ENCODE peak calls at places on chromosome 3, in seven cellular contexts. D is transverse colon, U is GM23338, T is spleen, F is K562, S is esophagus muscularis mucosa, Q is sigmoid colon. K is an unnamed sample.

GRCh38 chr3:163019260-163019659 is 1522.7 kb downstream of the OTOL1 start:
- DNase-seq in D (no peak), U (no peak), T (no peak), F (no peak), S (no peak), Q (no peak), K (no peak)

GRCh38 chr3:58899159-58899952 is 150.5 kb downstream of the CFAP20DC start:
- DNase-seq in D (peak; percentile 14), U (no peak), T (peak; percentile 76), F (peak; percentile 66), S (no peak), Q (peak; percentile 64), K (peak; percentile 18)

GRCh38 chr3:24533557-24534193 is 39.0 kb upstream of the THRB start:
- DNase-seq in D (no peak), U (no peak), T (no peak), F (no peak), S (no peak), Q (no peak), K (no peak)

GRCh38 chr3:126678691-126679317 is 23.9 kb upstream of the TXNRD3 start:
- DNase-seq in D (peak; percentile 23), U (peak; percentile 46), T (peak; percentile 70), F (no peak), S (no peak), Q (no peak), K (peak; percentile 14)

GRCh38 chr3:8327739-8328138 is 173.9 kb upstream of the LMCD1 start:
- DNase-seq in D (no peak), U (no peak), T (no peak), F (no peak), S (no peak), Q (no peak), K (no peak)

GRCh38 chr3:114496021-114496434 is 202.2 kb downstream of the TIGIT start:
- DNase-seq in D (no peak), U (no peak), T (no peak), F (no peak), S (no peak), Q (no peak), K (no peak)

GRCh38 chr3:132047209-132047608 is 12.4 kb upstream of the CPNE4 start:
- DNase-seq in D (no peak), U (no peak), T (no peak), F (no peak), S (no peak), Q (no peak), K (no peak)

GRCh38 chr3:101973163-101973505 is 123.8 kb downstream of the NFKBIZ start:
- DNase-seq in D (no peak), U (no peak), T (no peak), F (no peak), S (no peak), Q (no peak), K (no peak)

GRCh38 chr3:128497305-128498126 is 4.5 kb upstream of the GATA2 start:
- DNase-seq in D (peak; percentile 61), U (peak; percentile 84), T (peak; percentile 86), F (peak; percentile 82), S (no peak), Q (peak; percentile 67), K (no peak)

GRCh38 chr3:146139586-146140110 is 21.3 kb downstream of the PLOD2 start:
- DNase-seq in D (no peak), U (no peak), T (no peak), F (no peak), S (no peak), Q (no peak), K (no peak)

GRCh38 chr3:115098354-115099073 is 48.6 kb downstream of the ZBTB20 start:
- DNase-seq in D (no peak), U (no peak), T (no peak), F (no peak), S (no peak), Q (no peak), K (no peak)

GRCh38 chr3:8052599-8053185 is 448.9 kb upstream of the LMCD1 start:
- DNase-seq in D (no peak), U (no peak), T (no peak), F (no peak), S (no peak), Q (no peak), K (no peak)

GRCh38 chr3:9718118-9718517 is 13.4 kb upstream of the BRPF1 start:
- DNase-seq in D (no peak), U (no peak), T (no peak), F (no peak), S (no peak), Q (no peak), K (no peak)

GRCh38 chr3:152385761-152386160 is 117.0 kb downstream of the MBNL1 start:
- DNase-seq in D (no peak), U (peak; percentile 43), T (no peak), F (no peak), S (no peak), Q (no peak), K (no peak)

GRCh38 chr3:48945856-48946549 is 27.4 kb downstream of the ARIH2 start:
- DNase-seq in D (no peak), U (no peak), T (no peak), F (no peak), S (no peak), Q (no peak), K (no peak)

DNA sequence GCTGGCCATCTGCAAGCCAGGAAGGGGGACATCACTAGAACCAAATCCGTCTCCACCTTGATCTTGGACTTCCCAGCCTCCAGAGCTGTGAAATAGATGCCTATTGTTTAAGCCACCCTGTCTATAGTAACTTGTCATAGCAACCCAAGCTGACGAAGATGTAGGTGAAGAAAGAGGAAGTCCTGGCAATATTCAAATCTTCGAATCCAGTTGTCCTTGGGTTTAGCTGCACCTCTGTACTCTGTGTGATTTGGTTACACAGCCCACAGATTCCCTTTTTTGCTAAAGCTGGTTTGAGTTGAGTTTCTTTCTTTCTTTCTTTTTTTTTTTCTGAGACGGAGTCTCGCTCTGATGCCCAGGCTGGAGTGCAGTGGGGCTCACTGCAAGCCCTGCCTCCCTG is 68.0 kb upstream of the XCR1 start:
- DNase-seq in D (no peak), U (no peak), T (no peak), F (no peak), S (no peak), Q (no peak), K (no peak)
- H3K4me1 ChIP-seq in D (peaks cover 3% of the 10 kb centered on the region), U (no peaks in the 10 kb centered on the region), T (peaks cover 100% of the 10 kb centered on the region), F (no peaks in the 10 kb centered on the region), S (peaks cover 6% of the 10 kb centered on the region), Q (no peaks in the 10 kb centered on the region), K (no peaks in the 10 kb centered on the region)

GRCh38 chr3:189404797-189405484 is 226.2 kb upstream of the TP63 start:
- DNase-seq in D (no peak), U (no peak), T (no peak), F (no peak), S (no peak), Q (no peak), K (no peak)

GRCh38 chr3:189406148-189406547 is 225.0 kb upstream of the TP63 start:
- DNase-seq in D (no peak), U (no peak), T (no peak), F (no peak), S (no peak), Q (no peak), K (no peak)

DNA sequence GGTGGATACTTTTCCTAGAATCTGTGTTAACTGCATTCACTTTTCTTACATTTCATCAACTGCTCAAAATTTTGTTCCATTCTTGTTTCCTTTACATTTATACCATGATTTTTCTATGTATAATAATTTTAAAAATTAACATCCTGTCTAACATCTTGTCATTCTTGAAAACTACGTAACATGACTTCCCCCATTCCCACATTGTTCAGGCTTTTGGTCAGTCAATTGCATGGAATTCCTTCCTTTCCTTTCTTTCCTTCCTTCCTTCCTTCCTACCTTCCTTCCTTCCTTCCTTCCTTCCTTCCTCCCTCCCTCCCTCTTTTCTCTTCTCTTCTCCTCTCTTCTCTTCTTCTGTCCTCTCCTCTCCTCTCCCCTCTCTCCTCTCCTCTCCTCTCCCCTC is 220.7 kb upstream of the TP63 start:
- DNase-seq in D (no peak), U (no peak), T (no peak), F (no peak), S (no peak), Q (no peak), K (no peak)
- TF ChIP-seq POLR2AphosphoS5 in D (no peak), U (no peak), T (no peak), F (no peak), S (no peak), Q (no peak), K (no peak)

DNA sequence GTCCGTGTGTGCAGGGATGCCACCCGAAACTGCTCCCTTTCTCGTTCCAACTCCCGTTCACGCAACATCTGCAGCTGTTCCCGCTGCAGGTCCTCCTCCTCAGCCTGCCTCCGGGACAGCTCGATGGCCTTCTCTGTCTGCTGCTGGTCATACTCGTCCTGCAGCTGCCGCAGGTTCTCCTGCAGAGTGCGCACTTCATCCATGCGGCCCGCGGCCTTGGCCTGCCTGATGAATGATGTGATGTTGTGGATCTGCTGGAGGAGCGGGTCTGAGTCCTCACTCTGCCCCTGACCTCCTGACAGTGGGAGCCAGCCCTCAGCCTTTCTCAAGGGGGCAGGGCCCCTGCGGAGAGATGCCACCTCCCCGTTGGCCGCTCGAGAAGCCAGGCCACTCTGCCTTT is 9.4 kb upstream of the MRPS25 start:
- DNase-seq in D (no peak), U (no peak), T (no peak), F (no peak), S (no peak), Q (no peak), K (no peak)
- H3K36me3 ChIP-seq in D (peaks cover 63% of the 10 kb centered on the region), U (peaks cover 16% of the 10 kb centered on the region), T (peaks cover 94% of the 10 kb centered on the region), F (peaks cover 85% of the 10 kb centered on the region), S (peaks cover 92% of the 10 kb centered on the region), Q (peaks cover 41% of the 10 kb centered on the region), K (peaks cover 4% of the 10 kb centered on the region)

GRCh38 chr3:71152892-71153265 is 430.6 kb downstream of the FOXP1 start:
- DNase-seq in D (peak; percentile 75), U (peak; percentile 63), T (no peak), F (no peak), S (no peak), Q (no peak), K (no peak)

GRCh38 chr3:71156062-71156665 is 427.4 kb downstream of the FOXP1 start:
- DNase-seq in D (no peak), U (no peak), T (no peak), F (no peak), S (no peak), Q (no peak), K (no peak)

GRCh38 chr3:71152039-71152891 is 431.3 kb downstream of the FOXP1 start:
- DNase-seq in D (no peak), U (peak; percentile 41), T (no peak), F (no peak), S (no peak), Q (no peak), K (no peak)

GRCh38 chr3:71154846-71155245 is 428.7 kb downstream of the FOXP1 start:
- DNase-seq in D (no peak), U (no peak), T (no peak), F (no peak), S (no peak), Q (no peak), K (no peak)

DNA sequence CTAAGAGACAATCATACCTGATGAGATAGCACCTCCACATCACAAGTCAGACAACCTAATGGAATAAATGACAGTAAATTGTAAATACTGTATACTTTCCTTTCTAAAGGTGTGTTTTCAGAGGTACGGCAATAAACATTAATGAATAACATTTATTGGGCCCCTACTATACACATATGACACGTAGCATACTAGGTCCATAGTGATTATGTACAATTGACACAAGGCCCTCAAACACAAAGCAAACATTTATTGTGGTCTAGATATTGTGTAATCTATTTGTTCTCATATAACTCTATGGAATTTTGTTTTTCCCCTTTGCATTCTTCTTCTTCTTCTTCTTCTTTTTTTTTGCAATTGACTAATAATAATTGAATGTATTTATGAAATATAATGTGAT is 429.8 kb downstream of the FOXP1 start:
- DNase-seq in D (no peak), U (no peak), T (no peak), F (no peak), S (no peak), Q (no peak), K (no peak)
- H3K4me1 ChIP-seq in D (peaks cover 23% of the 10 kb centered on the region), U (peaks cover 56% of the 10 kb centered on the region), T (peaks cover 2% of the 10 kb centered on the region), F (no peaks in the 10 kb centered on the region), S (no peaks in the 10 kb centered on the region), Q (no peaks in the 10 kb centered on the region), K (no peaks in the 10 kb centered on the region)

K was measured in breast epithelium.